ENCODE peak calls at places on chromosomes 12 and 14, in five cellular contexts. Z, V, X, I and W are unnamed samples.
A peak's percentile ranks its signal among the peaks of the same experiment; 100 is the strongest.

GRCh38 chr14:73381379-73382013 is 76.8 kb downstream of the NUMB start:
- DNase-seq in V (no peak), I (no peak), X (no peak), Z (no peak), W (no peak)

GRCh38 chr14:102088012-102088792 is 1.4 kb upstream of the HSP90AA1 start:
- DNase-seq in I (no peak), V (peak; percentile 53), Z (no peak), X (peak; percentile 21), W (no peak)

GRCh38 chr12:2233034-2233433 is 180.2 kb downstream of the CACNA1C start:
- DNase-seq in I (no peak), X (no peak), Z (no peak), V (no peak), W (no peak)

GRCh38 chr12:46555379-46555778 is 182.8 kb upstream of the SLC38A2 start:
- DNase-seq in I (no peak), Z (peak; percentile 31), V (no peak), X (no peak), W (no peak)

GRCh38 chr14:21099596-21099985 is 1.1 kb upstream of the ZNF219 start:
- DNase-seq in Z (no peak), I (no peak), V (no peak), X (no peak), W (no peak)

GRCh38 chr14:69542311-69542710 is 32.4 kb downstream of the CCDC177 start:
- DNase-seq in Z (no peak), I (no peak), V (no peak), X (no peak), W (no peak)

GRCh38 chr12:85562765-85563164 is 273.4 kb downstream of the RASSF9 start:
- DNase-seq in X (no peak), Z (no peak), I (no peak), V (no peak), W (no peak)

GRCh38 chr12:66107451-66107915 is 23.1 kb downstream of the LLPH start:
- DNase-seq in V (peak; percentile 75), Z (peak; percentile 58), I (peak; percentile 93), X (peak; percentile 56), W (peak; percentile 74)

GRCh38 chr12:132341318-132342050 is 12.1 kb upstream of the GALNT9 start:
- DNase-seq in Z (no peak), X (no peak), V (no peak), I (no peak), W (no peak)

GRCh38 chr14:99579903-99580570 is 24.0 kb downstream of the CCDC85C start:
- DNase-seq in I (no peak), X (no peak), V (peak; percentile 29), Z (peak; percentile 64), W (no peak)

GRCh38 chr12:106632797-106633450 is 50.1 kb downstream of the RFX4 start:
- DNase-seq in I (peak; percentile 9), Z (no peak), V (no peak), X (no peak), W (no peak)

GRCh38 chr12:31866523-31866922 is 92.7 kb upstream of the RESF1 start:
- DNase-seq in V (no peak), X (no peak), I (no peak), Z (no peak), W (no peak)

GRCh38 chr14:67514650-67515385 is 18.3 kb upstream of the PLEKHH1 start:
- DNase-seq in V (peak; percentile 59), I (no peak), X (no peak), Z (peak; percentile 83), W (peak; percentile 42)

GRCh38 chr14:91396959-91397815 is 20.4 kb downstream of the CCDC88C start:
- DNase-seq in I (no peak), X (no peak), V (no peak), Z (no peak), W (no peak)

GRCh38 chr12:128797119-128798118 is 26.3 kb downstream of the SLC15A4 start:
- DNase-seq in V (no peak), I (no peak), Z (no peak), X (no peak), W (no peak)

GRCh38 chr12:2190896-2191533 is 138.2 kb downstream of the CACNA1C start:
- DNase-seq in X (no peak), Z (no peak), I (no peak), V (no peak), W (no peak)

GRCh38 chr12:103013741-103014140 is 56.3 kb downstream of the ASCL1 start:
- DNase-seq in Z (no peak), I (no peak), V (no peak), X (no peak), W (no peak)

GRCh38 chr14:73236157-73236556 is 1.1 kb upstream of the PAPLN start:
- DNase-seq in I (no peak), X (no peak), V (no peak), Z (no peak), W (no peak)

GRCh38 chr12:75996907-75997447 is 34.6 kb downstream of the PHLDA1 start:
- DNase-seq in V (no peak), X (no peak), Z (no peak), I (no peak), W (no peak)

GRCh38 chr12:15011162-15011561 is 38.3 kb downstream of the PDE6H start:
- DNase-seq in I (no peak), V (no peak), Z (no peak), X (no peak), W (peak; percentile 9)

GRCh38 chr12:52947738-52948423 is 1.0 kb upstream of the KRT18 start:
- DNase-seq in Z (no peak), X (no peak), V (peak; percentile 8), I (no peak), W (no peak)

GRCh38 chr12:85445060-85445938 is 165.3 kb downstream of the ALX1 start:
- DNase-seq in Z (peak; percentile 2), V (no peak), X (no peak), I (no peak), W (no peak)

GRCh38 chr12:89181271-89181920 is 170.9 kb downstream of the DUSP6 start:
- DNase-seq in X (no peak), Z (no peak), I (no peak), V (no peak), W (no peak)

GRCh38 chr12:132426349-132427176 is 63.4 kb upstream of the FBRSL1 start:
- DNase-seq in I (peak; percentile 47), Z (no peak), V (no peak), X (no peak), W (no peak)

GRCh38 chr12:132143328-132144071 is 619 bp downstream of the DDX51 start:
- DNase-seq in I (no peak), X (no peak), Z (peak; percentile 62), V (no peak), W (peak; percentile 20)

GRCh38 chr14:34257505-34257904 is 204.5 kb downstream of the SPTSSA start:
- DNase-seq in X (no peak), Z (no peak), V (no peak), I (no peak), W (no peak)

GRCh38 chr14:82855912-82856381 is 1322.3 kb upstream of the SEL1L start:
- DNase-seq in Z (peak; percentile 1), I (no peak), V (no peak), X (no peak), W (no peak)

GRCh38 chr12:52622349-52622748 is 4.0 kb upstream of the KRT73 start:
- DNase-seq in I (no peak), Z (no peak), X (no peak), V (no peak), W (no peak)

GRCh38 chr12:63900922-63901793 is 56.7 kb downstream of the SRGAP1 start:
- DNase-seq in I (no peak), V (no peak), X (no peak), Z (no peak), W (no peak)

GRCh38 chr12:32671930-32672785 is 6.9 kb upstream of the DNM1L start:
- DNase-seq in Z (peak; percentile 85), V (peak; percentile 43), I (peak; percentile 51), X (no peak), W (peak; percentile 54)

GRCh38 chr12:12219664-12220063 is 47.2 kb downstream of the LRP6 start:
- DNase-seq in V (no peak), X (no peak), I (peak; percentile 55), Z (no peak), W (no peak)

GRCh38 chr14:68864301-68864810 is 71.5 kb upstream of the ZFP36L1 start:
- DNase-seq in X (no peak), Z (no peak), V (no peak), I (no peak), W (no peak)

GRCh38 chr12:122870867-122871664 is 24.9 kb downstream of the VPS37B start:
- DNase-seq in V (no peak), I (no peak), Z (peak; percentile 30), X (no peak), W (no peak)

GRCh38 chr12:123398177-123398916 is 14.4 kb downstream of the KMT5A start:
- DNase-seq in V (no peak), I (no peak), X (no peak), Z (no peak), W (no peak)

GRCh38 chr12:147242-147641 is 66.7 kb downstream of the SLC6A12 start:
- DNase-seq in Z (no peak), X (no peak), I (no peak), V (no peak), W (no peak)

DNA sequence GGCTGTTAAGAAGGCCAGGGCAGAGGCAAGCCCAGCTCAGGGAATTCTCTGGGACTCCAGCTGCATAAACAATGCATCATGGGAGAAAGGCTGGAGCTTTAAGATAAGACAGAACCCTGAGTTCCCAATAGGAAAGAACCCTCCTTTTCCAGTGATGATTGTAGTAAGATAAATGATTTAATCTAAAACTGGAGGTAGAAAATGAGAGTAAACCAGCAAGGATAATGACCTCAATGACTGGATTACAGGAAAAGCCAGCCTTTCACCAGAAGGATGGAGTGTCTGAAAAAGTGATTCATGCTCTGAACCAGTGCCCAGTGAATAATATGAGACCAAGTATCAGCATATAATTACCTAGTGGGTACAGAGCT is 45.9 kb downstream of the ITPR2 start:
- DNase-seq in X (no peak), V (no peak), I (no peak), Z (peak; percentile 65), W (no peak)
- TF ChIP-seq FOXM1 in X (no peak), V (no peak), I (no peak), Z (no peak), W (no peak)

GRCh38 chr14:28656704-28657255 is 109.8 kb upstream of the FOXG1 start:
- DNase-seq in V (no peak), Z (no peak), I (no peak), X (no peak), W (no peak)
- TF ChIP-seq FOXM1 in V (no peak), Z (no peak), I (no peak), X (no peak), W (no peak)

DNA sequence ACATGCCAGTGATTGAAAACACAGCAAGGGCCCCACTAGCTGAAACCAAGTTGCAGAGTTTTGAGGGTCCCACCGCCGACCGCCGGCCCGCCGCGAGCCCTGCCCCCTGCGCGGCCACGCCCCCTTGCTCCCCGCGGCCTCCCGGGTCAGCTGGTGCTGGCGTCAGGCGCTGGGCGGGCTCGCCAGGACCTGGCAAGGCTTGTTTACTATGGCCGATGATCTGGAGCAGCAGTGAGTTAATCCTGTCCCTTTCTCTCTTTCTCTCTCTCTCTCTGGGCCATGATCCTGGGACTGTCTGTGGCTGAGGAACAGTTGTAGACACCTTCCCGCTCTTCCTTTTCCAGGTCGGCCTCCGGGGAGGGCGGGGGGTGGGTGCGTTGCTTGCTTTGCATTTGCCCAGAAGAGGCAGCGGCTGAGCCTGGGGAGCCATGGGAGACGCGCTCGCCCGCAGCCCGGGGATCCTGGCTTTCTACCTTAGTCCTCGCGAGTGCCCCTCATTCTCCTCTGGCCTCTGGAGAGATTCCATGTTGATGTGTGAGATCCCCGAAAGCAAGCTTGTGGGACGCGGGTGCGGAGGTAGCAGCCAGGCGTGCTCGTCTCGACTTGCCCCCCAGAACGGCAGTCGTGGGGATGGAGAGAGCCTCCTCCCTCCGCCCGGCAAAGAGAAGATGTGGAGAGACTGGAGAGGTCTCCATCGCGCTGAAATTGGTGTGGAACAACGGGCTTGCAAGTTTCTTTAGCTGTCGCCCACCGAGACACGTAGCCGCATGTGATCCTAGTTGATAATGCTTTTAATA is at the start of gene ABHD4:
- DNase-seq in I (peak; percentile 79), V (peak; percentile 73), Z (peak; percentile 89), X (no peak), W (peak; percentile 73)
- TF ChIP-seq FOXM1 in I (no peak), V (no peak), Z (no peak), X (no peak), W (no peak)

GRCh38 chr14:51554339-51554920 is 97.3 kb upstream of the FRMD6 start:
- DNase-seq in V (no peak), Z (no peak), I (no peak), X (no peak), W (no peak)
- TF ChIP-seq FOXM1 in V (no peak), Z (no peak), I (no peak), X (no peak), W (no peak)